ENCODE peak calls at places on chromosomes 2 and 18, in eight cellular contexts. J, H, L, Q, B, A, O and T are unnamed samples.

GRCh38 chr18:59900222-59901128 is 679 bp downstream of the PMAIP1 start:
- DNase-seq in J (peak; percentile 69), H (peak; percentile 63), L (peak; percentile 59), Q (no peak), B (peak; percentile 85), A (no peak), O (peak; percentile 92), T (peak; percentile 42)

GRCh38 chr18:6434987-6435709 is 20.4 kb upstream of the L3MBTL4 start:
- DNase-seq in J (no peak), H (no peak), L (no peak), Q (no peak), B (no peak), A (no peak), O (no peak), T (no peak)

GRCh38 chr2:159157361-159158045 is 129.0 kb downstream of the WDSUB1 start:
- DNase-seq in J (no peak), H (no peak), L (no peak), Q (no peak), B (no peak), A (no peak), O (peak; percentile 37), T (no peak)

GRCh38 chr2:176643711-176644110 is 374.5 kb downstream of the MTX2 start:
- DNase-seq in J (no peak), H (peak; percentile 10), L (no peak), Q (no peak), B (peak; percentile 68), A (no peak), O (no peak), T (no peak)

GRCh38 chr2:57141269-57141668 is 905.3 kb upstream of the VRK2 start:
- DNase-seq in J (no peak), H (no peak), L (no peak), Q (no peak), B (no peak), A (no peak), O (no peak), T (no peak)

GRCh38 chr18:48581941-48582340 is 43.1 kb downstream of the CTIF start:
- DNase-seq in J (no peak), H (no peak), L (no peak), Q (no peak), B (no peak), A (no peak), O (no peak), T (no peak)

GRCh38 chr2:174688079-174688478 is 76.2 kb downstream of the CHRNA1 start:
- DNase-seq in J (peak; percentile 59), H (peak; percentile 34), L (no peak), Q (no peak), B (no peak), A (no peak), O (peak; percentile 59), T (no peak)

GRCh38 chr2:177265834-177266817 is 1.6 kb upstream of the NFE2L2 start:
- DNase-seq in J (peak; percentile 58), H (peak; percentile 90), L (peak; percentile 25), Q (no peak), B (no peak), A (no peak), O (peak; percentile 60), T (no peak)

GRCh38 chr2:218032336-218033171 is 29.8 kb upstream of the TNS1 start:
- DNase-seq in J (no peak), H (no peak), L (peak; percentile 15), Q (no peak), B (no peak), A (no peak), O (no peak), T (no peak)

GRCh38 chr2:203340791-203341487 is 12.7 kb downstream of the ABI2 start:
- DNase-seq in J (peak; percentile 90), H (peak; percentile 78), L (no peak), Q (no peak), B (peak; percentile 91), A (no peak), O (peak; percentile 31), T (no peak)

GRCh38 chr2:150081775-150082517 is 405.5 kb downstream of the RND3 start:
- DNase-seq in J (peak; percentile 52), H (no peak), L (no peak), Q (no peak), B (no peak), A (no peak), O (peak; percentile 69), T (no peak)

GRCh38 chr18:58552057-58552461 is 76.8 kb downstream of the ALPK2 start:
- DNase-seq in J (no peak), H (peak; percentile 55), L (no peak), Q (no peak), B (no peak), A (no peak), O (no peak), T (no peak)

GRCh38 chr2:898319-898718 is 52.3 kb upstream of the SNTG2 start:
- DNase-seq in J (no peak), H (peak; percentile 15), L (no peak), Q (no peak), B (peak; percentile 87), A (no peak), O (no peak), T (no peak)

GRCh38 chr2:209937893-209938292 is 64.5 kb upstream of the RPE start:
- DNase-seq in J (no peak), H (no peak), L (no peak), Q (no peak), B (no peak), A (no peak), O (no peak), T (no peak)

GRCh38 chr18:11947214-11948119 is 33.8 kb upstream of the IMPA2 start:
- DNase-seq in J (peak; percentile 99), H (peak; percentile 98), L (peak; percentile 92), Q (peak; percentile 89), B (peak; percentile 94), A (peak; percentile 95), O (peak; percentile 99), T (peak; percentile 39)

GRCh38 chr2:120716641-120717585 is 18.8 kb upstream of the GLI2 start:
- DNase-seq in J (no peak), H (no peak), L (no peak), Q (no peak), B (no peak), A (no peak), O (no peak), T (no peak)

GRCh38 chr18:23127145-23127544 is 8.1 kb upstream of the CABLES1 start:
- DNase-seq in J (no peak), H (no peak), L (no peak), Q (no peak), B (no peak), A (no peak), O (no peak), T (no peak)

DNA sequence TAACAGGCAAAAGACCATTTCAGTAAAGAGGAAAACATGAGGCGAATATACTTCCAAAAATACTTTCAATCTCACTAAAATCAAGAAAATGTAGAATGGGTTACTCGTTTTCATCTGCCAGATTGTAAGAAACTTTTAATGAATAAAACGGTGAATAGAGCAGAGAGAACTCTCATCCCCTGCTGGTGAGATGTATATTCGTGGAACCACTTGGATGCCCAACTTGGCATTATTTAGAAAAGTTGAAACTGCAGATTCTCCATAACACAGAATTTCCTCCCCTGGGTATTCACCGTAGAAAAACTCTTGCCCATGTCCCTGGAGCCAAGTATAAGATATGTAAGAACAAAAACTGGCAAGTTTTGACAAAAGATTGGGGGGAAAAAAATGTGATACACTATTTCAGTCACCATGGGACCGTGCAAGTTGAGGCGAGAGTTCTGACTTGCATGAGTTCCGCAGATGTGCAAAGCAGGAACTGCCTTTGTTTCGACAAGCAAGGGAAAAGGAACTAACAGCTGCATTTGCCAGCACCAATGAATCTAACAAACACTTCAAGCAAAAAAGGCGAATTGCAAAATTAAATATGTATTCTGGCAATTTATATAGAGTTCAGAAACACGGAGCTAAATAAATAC is 14.8 kb downstream of the TIMM21 start:
- DNase-seq in J (no peak), H (no peak), L (no peak), Q (no peak), B (no peak), A (no peak), O (no peak), T (no peak)
- TF ChIP-seq CTCF in J (no peak), H (no peak), L (no peak), Q (no peak), B (peak; percentile 26), A (no peak), O (no peak), T (no peak)

DNA sequence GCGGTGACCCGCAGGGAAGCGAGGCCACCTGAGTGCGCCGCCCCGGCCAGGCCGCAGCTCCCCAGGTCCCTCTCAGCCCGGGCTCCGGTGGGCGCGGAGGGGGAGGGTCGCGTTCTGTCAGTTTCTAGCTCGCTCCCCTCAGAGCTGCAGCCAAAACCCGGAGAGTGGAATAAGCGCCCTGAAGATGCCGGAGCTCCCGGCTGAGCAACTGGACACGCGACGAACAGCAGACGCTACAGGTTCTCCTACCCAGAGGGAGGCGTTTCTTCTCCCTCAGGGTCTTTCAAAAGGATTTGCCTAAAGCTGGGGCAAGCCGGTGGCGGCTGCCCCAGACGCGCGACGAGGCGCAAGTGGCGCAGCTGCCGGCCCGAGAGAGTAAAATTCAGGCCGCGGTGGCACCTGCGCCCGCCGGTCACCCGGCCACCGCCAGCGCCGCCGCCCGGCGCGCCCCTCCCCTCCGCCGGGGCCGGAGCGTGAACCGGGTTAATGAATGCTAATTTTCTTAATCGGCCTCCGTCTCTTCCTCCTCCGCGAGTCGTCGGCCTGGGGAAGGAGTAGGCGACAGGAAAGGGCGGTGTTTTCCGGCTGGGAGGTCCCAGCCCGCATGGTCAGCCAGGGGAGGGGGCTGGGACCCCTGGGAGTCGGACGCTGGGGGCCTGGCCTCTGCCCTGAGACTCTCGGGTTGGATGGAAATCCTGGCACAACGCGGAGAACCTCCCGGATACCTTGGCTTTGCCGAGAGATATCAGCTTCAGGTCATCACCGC is 845 bp upstream of the CDC42EP3 start:
- DNase-seq in J (peak; percentile 90), H (peak; percentile 94), L (peak; percentile 81), Q (peak; percentile 26), B (peak; percentile 96), A (peak; percentile 78), O (peak; percentile 89), T (peak; percentile 68)
- TF ChIP-seq CTCF in J (no peak), H (no peak), L (no peak), Q (no peak), B (no peak), A (no peak), O (no peak), T (no peak)

GRCh38 chr2:94986392-94986963 is 39.0 kb upstream of the MAL start:
- DNase-seq in J (peak; percentile 73), H (peak; percentile 71), L (peak; percentile 35), Q (no peak), B (peak; percentile 90), A (no peak), O (peak; percentile 65), T (peak; percentile 54)
- TF ChIP-seq CTCF in J (peak; percentile 87), H (peak; percentile 56), L (peak; percentile 60), Q (peak; percentile 63), B (peak; percentile 80), A (peak; percentile 50), O (peak; percentile 82), T (peak; percentile 89)

GRCh38 chr18:73842795-73843394 is 304.7 kb downstream of the FBXO15 start:
- DNase-seq in J (peak; percentile 40), H (peak; percentile 40), L (peak; percentile 30), Q (peak; percentile 30), B (peak; percentile 78), A (peak; percentile 25), O (peak; percentile 41), T (no peak)

GRCh38 chr18:73839441-73839840 is 308.2 kb downstream of the FBXO15 start:
- DNase-seq in J (no peak), H (no peak), L (no peak), Q (no peak), B (no peak), A (no peak), O (peak; percentile 40), T (no peak)

GRCh38 chr18:73840319-73841065 is 307.1 kb downstream of the FBXO15 start:
- DNase-seq in J (no peak), H (no peak), L (no peak), Q (no peak), B (no peak), A (no peak), O (no peak), T (no peak)

GRCh38 chr18:73841661-73842060 is 306.0 kb downstream of the FBXO15 start:
- DNase-seq in J (no peak), H (no peak), L (no peak), Q (no peak), B (no peak), A (no peak), O (no peak), T (no peak)
- TF ChIP-seq CTCF in J (peak; percentile 30), H (peak; percentile 8), L (no peak), Q (no peak), B (peak; percentile 43), A (no peak), O (peak; percentile 21), T (peak; percentile 63)